ENCODE peak calls at places on chromosomes 3 and 15, in seven cellular contexts. X is AG09319; V is NT2/D1; K is NCI-H2107; R is activated CD4-positive, alpha-beta T cell treated with anti-CD3 and anti-CD28 coated beads, Interleukin-2, amount 50 U/mL, for 48 hours; Z is body of pancreas; C is posterior cingulate gyrus. A is an unnamed sample.

GRCh38 chr3:170718848-170719247 is 133.0 kb upstream of the SLC7A14 start:
- DNase-seq in C (no peak), R (no peak), Z (no peak), X (no peak), K (no peak), V (no peak), A (no peak)

GRCh38 chr3:25426408-25426807 is 1.7 kb upstream of the RARB start:
- DNase-seq in K (no peak), C (no peak), X (no peak), V (no peak), Z (no peak), R (no peak), A (no peak)

GRCh38 chr15:89136818-89137772 is 48.8 kb downstream of the ABHD2 start:
- DNase-seq in V (no peak), Z (peak), X (no peak), K (no peak), R (no peak), C (no peak), A (no peak)

GRCh38 chr3:195885036-195885871 is 23.1 kb downstream of the TNK2 start:
- DNase-seq in K (no peak), Z (no peak), C (no peak), X (no peak), V (no peak), R (no peak), A (no peak)

GRCh38 chr3:194536883-194537637 is 50.3 kb upstream of the ATP13A3 start:
- DNase-seq in X (no peak), Z (peak), C (no peak), V (no peak), K (peak), R (no peak), A (peak)

GRCh38 chr3:7461202-7461825 is 600.4 kb downstream of the GRM7 start:
- DNase-seq in V (no peak), Z (no peak), R (no peak), K (no peak), C (no peak), X (no peak), A (no peak)

GRCh38 chr3:8460815-8461482 is 40.7 kb upstream of the LMCD1 start:
- DNase-seq in X (no peak), V (no peak), Z (no peak), C (no peak), K (no peak), R (no peak), A (no peak)

GRCh38 chr3:144754076-144754783 is 782.6 kb downstream of the DIPK2A start:
- DNase-seq in V (no peak), X (no peak), C (no peak), Z (no peak), R (no peak), K (no peak), A (no peak)

GRCh38 chr3:112671930-112672715 is 31.2 kb upstream of the CCDC80 start:
- DNase-seq in R (no peak), X (peak), Z (no peak), V (no peak), K (no peak), C (no peak), A (no peak)

GRCh38 chr3:161576733-161577510 is 80.3 kb downstream of the OTOL1 start:
- DNase-seq in Z (no peak), V (no peak), X (no peak), C (no peak), R (no peak), K (peak), A (no peak)

GRCh38 chr15:90895571-90896117 is 7.5 kb upstream of the MAN2A2 start:
- DNase-seq in C (peak), K (no peak), V (no peak), R (no peak), Z (no peak), X (no peak), A (no peak)

A was measured in stomach.